ENCODE peak calls at places on chromosomes 5 and 9, in seven cellular contexts. U is CD8-positive, alpha-beta memory T cell; H is epithelial cell of prostate; Q is body of pancreas; R is uterus; F is CD4-positive, alpha-beta T cell; A is dorsolateral prefrontal cortex. G is an unnamed sample.

GRCh38 chr5:149988126-149988525 is 12.3 kb downstream of the TIGD6 start:
- DNase-seq in R (no peak), F (no peak), Q (no peak), U (no peak), H (no peak), A (no peak), G (no peak)

GRCh38 chr5:147245381-147246055 is 10.7 kb downstream of the STK32A start:
- DNase-seq in H (no peak), Q (no peak), A (no peak), F (no peak), R (no peak), U (no peak), G (no peak)

GRCh38 chr5:37370550-37370863 is 399 bp downstream of the NUP155 start:
- DNase-seq in F (no peak), H (no peak), Q (no peak), U (no peak), A (no peak), R (no peak), G (no peak)

GRCh38 chr9:72457366-72457765 is 64.0 kb upstream of the TMC1 start:
- DNase-seq in U (no peak), F (no peak), A (no peak), Q (no peak), R (no peak), H (no peak), G (no peak)

GRCh38 chr5:68593211-68593701 is 377.7 kb downstream of the PIK3R1 start:
- DNase-seq in A (no peak), Q (no peak), F (no peak), R (no peak), H (peak), U (no peak), G (no peak)

GRCh38 chr5:129405222-129405621 is 54.9 kb upstream of the ADAMTS19 start:
- DNase-seq in H (no peak), R (no peak), A (no peak), U (no peak), Q (no peak), F (no peak), G (no peak)

GRCh38 chr9:129038109-129038852 is 1.9 kb downstream of the MIGA2 start:
- DNase-seq in R (no peak), Q (peak), H (no peak), F (no peak), A (no peak), U (no peak), G (no peak)

GRCh38 chr9:115267788-115268187 is 149.8 kb upstream of the TNC start:
- DNase-seq in A (no peak), Q (no peak), U (no peak), H (no peak), F (no peak), R (no peak), G (no peak)

GRCh38 chr5:180593446-180594206 is 2.3 kb upstream of the SCGB3A1 start:
- DNase-seq in Q (no peak), F (no peak), R (no peak), A (peak), U (no peak), H (no peak), G (no peak)

GRCh38 chr5:68409259-68409658 is 193.7 kb downstream of the PIK3R1 start:
- DNase-seq in H (peak), U (no peak), F (no peak), R (no peak), A (no peak), Q (no peak), G (no peak)

GRCh38 chr5:78269088-78269703 is 25.3 kb downstream of the AP3B1 start:
- DNase-seq in U (peak), Q (no peak), H (no peak), R (no peak), F (no peak), A (no peak), G (no peak)

GRCh38 chr9:94985649-94986048 is 259.1 kb downstream of the AOPEP start:
- DNase-seq in H (no peak), U (no peak), R (no peak), Q (no peak), F (no peak), A (no peak), G (no peak)

GRCh38 chr9:77885104-77885672 is 146.4 kb downstream of the GNAQ start:
- DNase-seq in F (no peak), A (no peak), R (no peak), H (no peak), Q (no peak), U (no peak), G (no peak)

GRCh38 chr5:39169081-39169480 is 50.3 kb downstream of the FYB1 start:
- DNase-seq in H (no peak), U (no peak), F (no peak), A (no peak), R (no peak), Q (no peak), G (no peak)

GRCh38 chr5:138732933-138733332 is 20.3 kb upstream of the CTNNA1 start:
- DNase-seq in A (no peak), Q (no peak), F (no peak), R (no peak), H (no peak), U (no peak), G (no peak)

DNA sequence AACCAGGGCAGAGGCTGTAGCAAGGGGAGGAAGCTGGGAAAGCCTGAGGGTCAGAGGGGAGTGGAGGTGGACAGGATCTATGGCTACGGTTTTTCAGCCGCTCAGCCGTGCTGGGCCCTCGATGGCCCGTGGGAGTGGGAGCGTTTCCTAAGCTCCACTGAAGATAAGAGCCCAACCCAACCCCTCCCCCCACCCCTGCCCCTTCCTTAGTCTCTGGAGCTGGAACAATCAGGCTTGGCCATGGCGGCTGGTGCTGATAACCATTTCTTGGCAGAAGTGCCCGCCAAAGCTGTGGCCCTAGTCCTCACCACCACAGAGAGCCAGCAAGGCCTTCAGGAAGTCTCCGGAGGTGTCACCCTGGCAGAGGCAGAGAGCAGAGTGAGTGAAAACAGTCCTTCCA is 20.3 kb upstream of the TNIP1 start:
- DNase-seq in U (no peak), R (no peak), H (no peak), F (no peak), A (no peak), Q (peak), G (no peak)
- H3K27ac ChIP-seq in U (peak), R (peak), H (no peak), F (no peak), A (no peak), Q (peak), G (no peak)

GRCh38 chr5:156799171-156799570 is 50.9 kb upstream of the PPP1R2B start:
- DNase-seq in H (no peak), U (no peak), F (no peak), R (no peak), A (no peak), Q (no peak), G (no peak)
- H3K27ac ChIP-seq in H (no peak), U (no peak), F (no peak), R (no peak), A (no peak), Q (no peak), G (no peak)

GRCh38 chr5:178545941-178546674 is 44.1 kb downstream of the COL23A1 start:
- DNase-seq in A (no peak), H (no peak), Q (no peak), F (no peak), U (no peak), R (no peak), G (no peak)

GRCh38 chr5:178545156-178545555 is 45.0 kb downstream of the COL23A1 start:
- DNase-seq in R (no peak), Q (no peak), A (no peak), U (no peak), H (no peak), F (no peak), G (no peak)

GRCh38 chr5:178544166-178544834 is 45.9 kb downstream of the COL23A1 start:
- DNase-seq in H (no peak), Q (no peak), F (no peak), U (no peak), R (no peak), A (no peak), G (no peak)

GRCh38 chr5:178540526-178540925 is 49.7 kb downstream of the COL23A1 start:
- DNase-seq in A (no peak), Q (no peak), F (no peak), R (no peak), H (no peak), U (no peak), G (no peak)

DNA sequence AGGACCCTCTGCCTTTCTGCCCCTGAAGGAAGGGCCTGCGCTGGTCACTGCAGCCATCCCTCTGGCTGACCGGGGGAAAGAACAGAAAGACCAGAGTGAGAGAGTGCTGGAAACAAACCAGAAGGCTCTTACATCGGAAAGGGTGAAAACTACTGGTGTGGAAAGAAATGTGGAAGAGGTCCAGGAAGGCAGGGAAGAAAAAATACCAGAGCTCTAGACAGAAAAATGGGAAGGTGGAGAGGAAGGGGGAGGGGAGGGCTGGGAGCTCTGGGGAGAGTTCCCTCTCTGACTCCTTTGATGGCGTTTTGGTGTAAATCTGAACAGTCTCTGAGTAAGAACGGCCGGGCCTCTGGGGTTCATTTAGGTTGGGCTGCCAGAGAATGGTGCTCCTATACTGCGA is 47.7 kb downstream of the COL23A1 start:
- DNase-seq in U (no peak), R (no peak), Q (no peak), H (no peak), A (no peak), F (no peak), G (no peak)
- H3K27ac ChIP-seq in U (no peak), R (no peak), Q (no peak), H (no peak), A (no peak), F (no peak), G (no peak)

DNA sequence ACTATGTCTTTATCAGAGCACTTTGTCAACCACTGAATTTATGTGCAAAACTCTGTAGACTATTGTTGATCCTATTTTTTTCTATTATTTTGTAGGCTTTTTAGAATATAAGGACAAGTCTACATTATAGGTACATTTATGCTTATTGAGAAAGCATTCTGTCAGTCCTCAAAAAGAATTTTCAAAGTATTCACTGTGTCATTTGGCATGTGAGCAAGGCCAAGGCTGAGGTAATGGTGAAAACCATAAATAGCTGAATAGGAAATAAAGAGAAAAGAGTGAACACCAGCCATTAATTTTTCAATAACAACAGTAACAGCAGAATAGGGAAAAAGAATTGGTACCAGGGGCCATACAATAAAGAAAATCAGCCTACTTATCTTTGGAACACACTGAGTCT is 21.0 kb downstream of the SKIC3 start:
- DNase-seq in H (no peak), A (no peak), Q (no peak), R (no peak), F (no peak), U (no peak), G (no peak)
- H3K27ac ChIP-seq in H (no peak), A (no peak), Q (no peak), R (no peak), F (no peak), U (no peak), G (no peak)

GRCh38 chr5:322281-322941 is 897 bp downstream of the AHRR start:
- DNase-seq in Q (no peak), U (no peak), H (no peak), F (no peak), R (no peak), A (no peak), G (no peak)
- H3K27ac ChIP-seq in Q (no peak), U (no peak), H (no peak), F (no peak), R (no peak), A (no peak), G (no peak)

GRCh38 chr5:173884402-173885053 is 3.6 kb upstream of the CPEB4 start:
- DNase-seq in U (peak), A (no peak), Q (no peak), R (no peak), H (no peak), F (peak), G (no peak)

GRCh38 chr5:173886157-173886556 is 2.0 kb upstream of the CPEB4 start:
- DNase-seq in F (no peak), A (no peak), Q (no peak), R (no peak), U (no peak), H (no peak), G (no peak)

GRCh38 chr5:173885054-173885443 is 3.1 kb upstream of the CPEB4 start:
- DNase-seq in R (no peak), A (no peak), H (no peak), Q (no peak), U (no peak), F (no peak), G (no peak)

GRCh38 chr5:173883347-173883924 is 4.7 kb upstream of the CPEB4 start:
- DNase-seq in U (no peak), F (no peak), A (no peak), R (no peak), H (no peak), Q (no peak), G (no peak)

GRCh38 chr5:173885481-173886010 is 2.6 kb upstream of the CPEB4 start:
- DNase-seq in Q (peak), U (no peak), R (no peak), F (no peak), A (no peak), H (no peak), G (no peak)
- H3K27ac ChIP-seq in Q (peak), U (no peak), R (no peak), F (no peak), A (no peak), H (peak), G (no peak)

DNA sequence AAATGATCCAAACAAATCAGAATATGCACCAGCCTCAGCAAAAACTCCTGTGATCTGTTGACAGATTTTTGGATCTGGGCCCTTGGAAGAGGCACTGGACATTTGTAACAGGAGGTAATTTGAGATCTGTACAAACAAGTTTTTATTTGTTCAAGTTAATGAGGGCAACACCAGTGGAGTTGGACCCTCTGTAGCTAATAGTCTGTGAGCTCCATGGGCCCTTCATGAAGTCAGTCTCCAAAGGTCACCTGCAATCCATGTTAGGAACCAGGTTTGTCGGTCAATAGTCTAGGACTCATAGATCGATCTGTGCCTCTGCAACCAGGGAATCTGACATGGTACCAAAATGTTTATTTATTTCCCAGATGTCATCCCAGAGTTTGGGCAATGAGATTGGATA is 40.9 kb downstream of the PAM start:
- DNase-seq in Q (no peak), A (no peak), U (no peak), H (no peak), F (no peak), R (no peak), G (no peak)
- H3K27ac ChIP-seq in Q (no peak), A (no peak), U (no peak), H (no peak), F (no peak), R (no peak), G (no peak)

DNA sequence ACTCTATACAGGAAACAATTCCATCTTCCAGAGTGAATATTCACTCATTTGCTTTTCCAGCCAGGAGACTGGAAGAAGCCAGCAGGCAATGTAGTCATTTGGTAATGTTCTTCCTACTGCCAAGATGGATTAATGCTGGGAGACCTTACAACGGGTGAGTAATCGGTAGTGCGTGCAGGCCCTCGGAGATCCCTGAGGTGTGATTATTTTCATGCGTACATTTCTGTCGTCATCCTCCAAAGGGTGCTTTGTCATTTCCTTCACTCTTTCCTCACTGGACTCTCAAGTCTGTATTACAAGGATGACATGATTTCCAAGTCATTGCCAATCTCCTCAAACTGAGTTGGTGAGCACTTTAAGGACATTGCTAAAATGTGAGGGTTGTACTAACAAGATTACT is 263.5 kb downstream of the CWC27 start:
- DNase-seq in A (no peak), H (no peak), R (no peak), F (no peak), Q (no peak), U (no peak), G (no peak)
- H3K27ac ChIP-seq in A (no peak), H (peak), R (no peak), F (no peak), Q (no peak), U (no peak), G (no peak)